ENCODE peak calls at places on chromosomes 2 and 18, in ten cellular contexts. One of them, this sample, is unnamed. For H3K27me3 and H3K4me1, the result is how much of the 10 kb centered on the place peaks cover.

GRCh38 chr2:172403881-172404470 is 23.4 kb upstream of the ITGA6 start:
- DNase-seq in foreskin keratinocyte: no peak
- DNase-seq in left ventricle myocardium inferior: no peak
- DNase-seq in thoracic aorta: no peak
- DNase-seq in endothelial cell of umbilical vein: no peak
- DNase-seq in fibroblast of lung: no peak
- DNase-seq in transverse colon: no peak
- DNase-seq in sigmoid colon: no peak
- DNase-seq in Peyer's patch: no peak
- DNase-seq in cardiac muscle cell: no peak
- DNase-seq in this sample: no peak

GRCh38 chr2:237860273-237860935 is 981 bp downstream of the RAMP1 start:
- DNase-seq in fibroblast of lung: no peak
- DNase-seq in left ventricle myocardium inferior: no peak
- DNase-seq in cardiac muscle cell: no peak
- DNase-seq in endothelial cell of umbilical vein: no peak
- DNase-seq in foreskin keratinocyte: no peak
- DNase-seq in transverse colon: no peak
- DNase-seq in thoracic aorta: no peak
- DNase-seq in Peyer's patch: peak
- DNase-seq in sigmoid colon: peak
- DNase-seq in this sample: no peak

GRCh38 chr2:167581961-167582574 is 665.3 kb downstream of the STK39 start:
- DNase-seq in Peyer's patch: no peak
- DNase-seq in transverse colon: no peak
- DNase-seq in foreskin keratinocyte: no peak
- DNase-seq in left ventricle myocardium inferior: no peak
- DNase-seq in cardiac muscle cell: peak
- DNase-seq in fibroblast of lung: peak
- DNase-seq in sigmoid colon: no peak
- DNase-seq in endothelial cell of umbilical vein: no peak
- DNase-seq in thoracic aorta: no peak
- DNase-seq in this sample: no peak

GRCh38 chr2:39153312-39153711 is 32.5 kb upstream of the SOS1 start:
- DNase-seq in foreskin keratinocyte: peak
- DNase-seq in cardiac muscle cell: peak
- DNase-seq in Peyer's patch: no peak
- DNase-seq in thoracic aorta: no peak
- DNase-seq in sigmoid colon: no peak
- DNase-seq in left ventricle myocardium inferior: no peak
- DNase-seq in fibroblast of lung: peak
- DNase-seq in endothelial cell of umbilical vein: no peak
- DNase-seq in transverse colon: no peak
- DNase-seq in this sample: no peak

GRCh38 chr2:55779459-55780421 is 86.1 kb upstream of the PNPT1 start:
- DNase-seq in foreskin keratinocyte: peak
- DNase-seq in fibroblast of lung: peak
- DNase-seq in transverse colon: no peak
- DNase-seq in thoracic aorta: no peak
- DNase-seq in cardiac muscle cell: peak
- DNase-seq in Peyer's patch: no peak
- DNase-seq in left ventricle myocardium inferior: no peak
- DNase-seq in endothelial cell of umbilical vein: peak
- DNase-seq in sigmoid colon: no peak
- DNase-seq in this sample: peak

GRCh38 chr2:108612153-108612513 is 77.9 kb downstream of the LIMS1 start:
- DNase-seq in fibroblast of lung: peak
- DNase-seq in Peyer's patch: no peak
- DNase-seq in left ventricle myocardium inferior: no peak
- DNase-seq in endothelial cell of umbilical vein: no peak
- DNase-seq in foreskin keratinocyte: peak
- DNase-seq in cardiac muscle cell: peak
- DNase-seq in thoracic aorta: no peak
- DNase-seq in transverse colon: peak
- DNase-seq in sigmoid colon: no peak
- DNase-seq in this sample: no peak

GRCh38 chr18:79405019-79405780 is 9.5 kb downstream of the NFATC1 start:
- DNase-seq in thoracic aorta: no peak
- DNase-seq in transverse colon: no peak
- DNase-seq in cardiac muscle cell: no peak
- DNase-seq in Peyer's patch: peak
- DNase-seq in endothelial cell of umbilical vein: no peak
- DNase-seq in foreskin keratinocyte: no peak
- DNase-seq in sigmoid colon: no peak
- DNase-seq in fibroblast of lung: no peak
- DNase-seq in left ventricle myocardium inferior: peak
- DNase-seq in this sample: no peak

GRCh38 chr2:37625781-37626548 is 45.5 kb downstream of the CDC42EP3 start:
- DNase-seq in foreskin keratinocyte: no peak
- DNase-seq in transverse colon: peak
- DNase-seq in endothelial cell of umbilical vein: no peak
- DNase-seq in cardiac muscle cell: no peak
- DNase-seq in left ventricle myocardium inferior: no peak
- DNase-seq in fibroblast of lung: peak
- DNase-seq in Peyer's patch: no peak
- DNase-seq in thoracic aorta: no peak
- DNase-seq in sigmoid colon: peak
- DNase-seq in this sample: no peak

GRCh38 chr2:121662651-121663050 is 13.4 kb upstream of the CLASP1 start:
- DNase-seq in foreskin keratinocyte: no peak
- DNase-seq in left ventricle myocardium inferior: no peak
- DNase-seq in cardiac muscle cell: no peak
- DNase-seq in sigmoid colon: no peak
- DNase-seq in endothelial cell of umbilical vein: no peak
- DNase-seq in transverse colon: no peak
- DNase-seq in fibroblast of lung: no peak
- DNase-seq in thoracic aorta: no peak
- DNase-seq in Peyer's patch: no peak
- DNase-seq in this sample: no peak

GRCh38 chr2:109128466-109129355 is at the start of gene SH3RF3:
- DNase-seq in Peyer's patch: peak
- DNase-seq in transverse colon: peak
- DNase-seq in thoracic aorta: no peak
- DNase-seq in fibroblast of lung: peak
- DNase-seq in endothelial cell of umbilical vein: peak
- DNase-seq in left ventricle myocardium inferior: peak
- DNase-seq in foreskin keratinocyte: peak
- DNase-seq in sigmoid colon: peak
- DNase-seq in cardiac muscle cell: peak
- DNase-seq in this sample: no peak

GRCh38 chr2:119694994-119695521 is 16.1 kb downstream of the TMEM177 start:
- DNase-seq in fibroblast of lung: peak
- DNase-seq in foreskin keratinocyte: no peak
- DNase-seq in cardiac muscle cell: peak
- DNase-seq in left ventricle myocardium inferior: no peak
- DNase-seq in thoracic aorta: no peak
- DNase-seq in sigmoid colon: no peak
- DNase-seq in Peyer's patch: no peak
- DNase-seq in transverse colon: no peak
- DNase-seq in endothelial cell of umbilical vein: peak
- DNase-seq in this sample: no peak

DNA sequence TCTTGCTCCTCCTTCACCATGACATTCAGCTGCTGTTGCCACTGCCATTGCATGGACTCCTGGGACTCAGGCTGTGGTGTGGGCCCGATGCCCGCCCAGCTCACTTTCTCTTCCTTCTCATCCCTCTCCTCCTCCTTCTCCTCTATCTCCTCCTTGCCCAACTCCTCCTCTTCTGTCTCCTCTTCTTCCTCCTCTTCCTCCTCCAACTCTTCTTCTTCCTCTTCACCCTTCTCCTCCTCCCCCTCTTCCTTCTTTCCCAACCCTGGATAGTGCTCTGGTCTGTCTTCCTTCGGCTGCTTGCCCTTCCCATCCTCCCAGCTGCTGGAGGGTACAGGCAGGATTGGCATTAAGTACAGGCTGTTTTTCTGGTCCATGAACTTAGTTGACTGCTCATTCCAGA is 10.8 kb upstream of the CRYBA2 start:
- DNase-seq in Peyer's patch: no peak
- DNase-seq in cardiac muscle cell: no peak
- DNase-seq in fibroblast of lung: no peak
- DNase-seq in thoracic aorta: no peak
- DNase-seq in endothelial cell of umbilical vein: no peak
- DNase-seq in transverse colon: no peak
- DNase-seq in foreskin keratinocyte: no peak
- DNase-seq in left ventricle myocardium inferior: no peak
- DNase-seq in sigmoid colon: no peak
- DNase-seq in this sample: no peak
- H3K27me3 ChIP-seq in Peyer's patch: under half
- H3K27me3 ChIP-seq in cardiac muscle cell: half or more
- H3K27me3 ChIP-seq in fibroblast of lung: half or more
- H3K27me3 ChIP-seq in thoracic aorta: under half
- H3K27me3 ChIP-seq in endothelial cell of umbilical vein: half or more
- H3K27me3 ChIP-seq in transverse colon: half or more
- H3K27me3 ChIP-seq in foreskin keratinocyte: half or more
- H3K27me3 ChIP-seq in left ventricle myocardium inferior: half or more
- H3K27me3 ChIP-seq in sigmoid colon: half or more
- H3K27me3 ChIP-seq in this sample: under half

GRCh38 chr2:8416836-8417832 is 264.7 kb upstream of the ID2 start:
- DNase-seq in Peyer's patch: no peak
- DNase-seq in transverse colon: no peak
- DNase-seq in cardiac muscle cell: no peak
- DNase-seq in fibroblast of lung: no peak
- DNase-seq in left ventricle myocardium inferior: no peak
- DNase-seq in sigmoid colon: peak
- DNase-seq in endothelial cell of umbilical vein: no peak
- DNase-seq in foreskin keratinocyte: no peak
- DNase-seq in thoracic aorta: no peak
- DNase-seq in this sample: no peak

GRCh38 chr2:8414946-8415869 is 266.6 kb upstream of the ID2 start:
- DNase-seq in Peyer's patch: no peak
- DNase-seq in left ventricle myocardium inferior: no peak
- DNase-seq in cardiac muscle cell: no peak
- DNase-seq in endothelial cell of umbilical vein: no peak
- DNase-seq in fibroblast of lung: no peak
- DNase-seq in transverse colon: no peak
- DNase-seq in foreskin keratinocyte: no peak
- DNase-seq in thoracic aorta: no peak
- DNase-seq in sigmoid colon: no peak
- DNase-seq in this sample: no peak

GRCh38 chr2:8418721-8419120 is 263.1 kb upstream of the ID2 start:
- DNase-seq in thoracic aorta: no peak
- DNase-seq in sigmoid colon: no peak
- DNase-seq in endothelial cell of umbilical vein: no peak
- DNase-seq in left ventricle myocardium inferior: no peak
- DNase-seq in Peyer's patch: no peak
- DNase-seq in transverse colon: no peak
- DNase-seq in foreskin keratinocyte: no peak
- DNase-seq in fibroblast of lung: no peak
- DNase-seq in cardiac muscle cell: peak
- DNase-seq in this sample: no peak

GRCh38 chr2:8413589-8414135 is 268.2 kb upstream of the ID2 start:
- DNase-seq in sigmoid colon: no peak
- DNase-seq in left ventricle myocardium inferior: no peak
- DNase-seq in cardiac muscle cell: peak
- DNase-seq in Peyer's patch: no peak
- DNase-seq in fibroblast of lung: no peak
- DNase-seq in transverse colon: peak
- DNase-seq in endothelial cell of umbilical vein: no peak
- DNase-seq in foreskin keratinocyte: no peak
- DNase-seq in thoracic aorta: no peak
- DNase-seq in this sample: peak

DNA sequence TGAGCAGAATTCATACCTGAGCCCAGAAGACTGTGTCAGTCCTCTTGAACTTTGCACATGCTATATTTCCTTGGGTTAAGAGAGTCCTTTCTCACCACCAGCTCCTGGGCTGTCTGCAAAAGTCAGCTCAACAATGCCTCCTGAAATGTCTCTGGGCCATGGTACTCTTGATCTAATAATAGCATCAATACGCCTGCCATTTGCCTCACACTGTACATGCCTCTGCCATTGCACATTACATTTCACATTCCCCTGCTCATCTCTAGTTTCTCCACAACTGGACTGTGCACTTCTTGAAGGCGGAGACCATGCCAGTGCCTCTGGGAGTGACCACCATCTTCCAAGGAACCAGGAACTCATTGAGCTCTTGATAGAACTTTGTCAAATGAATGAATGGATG is 265.7 kb upstream of the ID2 start:
- DNase-seq in transverse colon: no peak
- DNase-seq in sigmoid colon: no peak
- DNase-seq in thoracic aorta: no peak
- DNase-seq in cardiac muscle cell: no peak
- DNase-seq in endothelial cell of umbilical vein: no peak
- DNase-seq in Peyer's patch: no peak
- DNase-seq in fibroblast of lung: no peak
- DNase-seq in foreskin keratinocyte: no peak
- DNase-seq in left ventricle myocardium inferior: no peak
- DNase-seq in this sample: peak
- H3K4me1 ChIP-seq in transverse colon: under half
- H3K4me1 ChIP-seq in sigmoid colon: under half
- H3K4me1 ChIP-seq in thoracic aorta: under half
- H3K4me1 ChIP-seq in cardiac muscle cell: under half
- H3K4me1 ChIP-seq in endothelial cell of umbilical vein: under half
- H3K4me1 ChIP-seq in Peyer's patch: under half
- H3K4me1 ChIP-seq in fibroblast of lung: under half
- H3K4me1 ChIP-seq in foreskin keratinocyte: under half
- H3K4me1 ChIP-seq in left ventricle myocardium inferior: under half
- H3K4me1 ChIP-seq in this sample: under half

DNA sequence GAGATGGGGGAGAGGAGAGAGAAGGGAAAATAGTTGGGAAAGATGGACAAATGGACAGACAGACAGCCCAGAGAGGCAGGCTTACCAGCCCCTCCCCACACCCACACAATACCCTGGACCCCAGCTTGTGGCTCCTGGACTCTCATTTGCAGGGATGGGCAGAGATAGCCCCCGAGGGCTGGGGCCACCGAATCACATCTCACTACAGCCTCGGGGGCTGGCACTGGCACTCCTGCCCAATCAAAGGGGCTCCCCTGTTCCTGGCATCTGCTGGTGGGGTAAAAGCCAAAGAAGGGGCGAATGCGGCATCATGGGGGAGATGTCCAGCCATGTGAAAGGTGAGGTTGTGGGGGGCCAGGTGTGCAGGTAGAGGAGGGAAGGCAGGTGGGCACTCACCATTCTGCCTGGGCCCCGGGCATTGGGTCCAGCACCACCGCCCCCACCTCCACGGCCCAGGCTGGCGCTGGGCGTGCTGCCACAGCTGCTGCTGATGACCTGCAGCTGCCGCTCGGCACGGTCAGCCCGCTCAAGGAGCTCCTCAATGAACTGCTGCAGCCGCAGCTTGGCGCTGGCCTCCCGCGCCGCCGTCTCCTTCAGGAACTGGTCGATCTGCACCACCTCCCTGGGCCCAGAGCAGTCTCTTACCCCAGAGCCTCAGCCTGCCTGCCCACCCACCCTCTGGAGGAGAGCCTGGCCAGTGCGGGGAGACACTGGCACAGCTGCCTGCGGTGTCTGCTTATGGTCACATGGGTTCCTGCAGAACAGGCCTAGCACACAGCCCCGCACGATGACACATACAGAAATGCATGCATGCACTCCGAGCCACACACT is 18.0 kb downstream of the FBXO41 start:
- DNase-seq in left ventricle myocardium inferior: no peak
- DNase-seq in fibroblast of lung: peak
- DNase-seq in transverse colon: no peak
- DNase-seq in foreskin keratinocyte: no peak
- DNase-seq in cardiac muscle cell: no peak
- DNase-seq in sigmoid colon: no peak
- DNase-seq in endothelial cell of umbilical vein: no peak
- DNase-seq in Peyer's patch: no peak
- DNase-seq in thoracic aorta: no peak
- DNase-seq in this sample: no peak
- TF ChIP-seq CTCF in left ventricle myocardium inferior: no peak
- TF ChIP-seq CTCF in fibroblast of lung: no peak
- TF ChIP-seq CTCF in transverse colon: no peak
- TF ChIP-seq CTCF in foreskin keratinocyte: no peak
- TF ChIP-seq CTCF in cardiac muscle cell: no peak
- TF ChIP-seq CTCF in sigmoid colon: no peak
- TF ChIP-seq CTCF in endothelial cell of umbilical vein: no peak
- TF ChIP-seq CTCF in Peyer's patch: no peak
- TF ChIP-seq CTCF in thoracic aorta: no peak
- TF ChIP-seq CTCF in this sample: no peak

GRCh38 chr2:106537711-106538275 is 50.6 kb downstream of the CD8B2 start:
- DNase-seq in fibroblast of lung: no peak
- DNase-seq in thoracic aorta: no peak
- DNase-seq in Peyer's patch: no peak
- DNase-seq in endothelial cell of umbilical vein: no peak
- DNase-seq in left ventricle myocardium inferior: no peak
- DNase-seq in transverse colon: no peak
- DNase-seq in cardiac muscle cell: no peak
- DNase-seq in sigmoid colon: no peak
- DNase-seq in foreskin keratinocyte: no peak
- DNase-seq in this sample: no peak
- H3K27me3 ChIP-seq in fibroblast of lung: under half
- H3K27me3 ChIP-seq in thoracic aorta: under half
- H3K27me3 ChIP-seq in Peyer's patch: under half
- H3K27me3 ChIP-seq in endothelial cell of umbilical vein: under half
- H3K27me3 ChIP-seq in left ventricle myocardium inferior: under half
- H3K27me3 ChIP-seq in transverse colon: under half
- H3K27me3 ChIP-seq in cardiac muscle cell: under half
- H3K27me3 ChIP-seq in sigmoid colon: under half
- H3K27me3 ChIP-seq in foreskin keratinocyte: under half
- H3K27me3 ChIP-seq in this sample: under half

This sample was measured in Caco-2.